ENCODE peak calls at places on chromosome 20, in four cellular contexts. Q, J, F and Z are unnamed samples.

GRCh38 chr20:51399138-51399890 is 143.2 kb downstream of the NFATC2 start:
- DNase-seq in F (no peak), J (no peak), Q (no peak), Z (no peak)

GRCh38 chr20:36333841-36334240 is 27.7 kb downstream of the DLGAP4 start:
- DNase-seq in J (no peak), Q (no peak), F (no peak), Z (no peak)

GRCh38 chr20:34311118-34312023 is 8.2 kb upstream of the AHCY start:
- DNase-seq in J (no peak), F (no peak), Q (no peak), Z (no peak)

GRCh38 chr20:8601542-8601912 is 467.4 kb upstream of the PLCB4 start:
- DNase-seq in F (no peak), Q (no peak), J (no peak), Z (peak; percentile 56)

GRCh38 chr20:3239026-3239866 is at the start of gene SLC4A11:
- DNase-seq in J (peak; percentile 83), F (peak; percentile 54), Q (peak; percentile 33), Z (no peak)

GRCh38 chr20:61519488-61519887 is 267.4 kb downstream of the CDH4 start:
- DNase-seq in Q (no peak), F (no peak), J (no peak), Z (no peak)

GRCh38 chr20:8994045-8994444 is 74.8 kb upstream of the PLCB4 start:
- DNase-seq in Q (no peak), F (no peak), J (no peak), Z (no peak)

GRCh38 chr20:35663516-35663812 is 1.2 kb downstream of the CPNE1 start:
- DNase-seq in J (no peak), F (no peak), Q (peak; percentile 19), Z (no peak)

GRCh38 chr20:24504331-24505285 is 35.2 kb downstream of the SYNDIG1 start:
- DNase-seq in F (no peak), Q (no peak), J (no peak), Z (no peak)

DNA sequence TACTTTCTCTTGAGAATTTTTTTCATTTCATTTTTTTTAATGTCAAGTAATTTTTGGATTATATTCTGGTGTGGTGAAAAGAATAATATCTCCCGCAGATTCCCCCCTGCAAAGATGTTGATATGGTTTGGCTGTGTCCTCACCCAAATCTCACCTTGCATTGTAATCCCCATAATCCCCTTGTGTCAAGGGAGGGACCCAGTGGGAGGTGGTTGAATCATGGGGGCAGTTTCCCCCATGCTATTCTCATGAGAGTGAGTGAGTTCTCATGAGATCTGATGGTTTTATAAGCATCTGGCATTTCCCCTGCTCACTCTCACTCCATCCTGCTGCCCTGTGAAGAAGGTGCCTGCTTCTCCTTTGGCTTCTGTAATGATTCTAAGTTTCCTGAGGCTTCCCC is 58.7 kb upstream of the PMEPA1 start:
- DNase-seq in Q (no peak), J (no peak), F (no peak), Z (no peak)
- TF ChIP-seq ELK1 in Q (no peak), J (no peak), F (no peak), Z (no peak)

GRCh38 chr20:58492795-58493538 is 22.2 kb downstream of the APCDD1L start:
- DNase-seq in Q (no peak), F (no peak), J (no peak), Z (no peak)
- TF ChIP-seq ELK1 in Q (no peak), F (no peak), J (no peak), Z (no peak)

DNA sequence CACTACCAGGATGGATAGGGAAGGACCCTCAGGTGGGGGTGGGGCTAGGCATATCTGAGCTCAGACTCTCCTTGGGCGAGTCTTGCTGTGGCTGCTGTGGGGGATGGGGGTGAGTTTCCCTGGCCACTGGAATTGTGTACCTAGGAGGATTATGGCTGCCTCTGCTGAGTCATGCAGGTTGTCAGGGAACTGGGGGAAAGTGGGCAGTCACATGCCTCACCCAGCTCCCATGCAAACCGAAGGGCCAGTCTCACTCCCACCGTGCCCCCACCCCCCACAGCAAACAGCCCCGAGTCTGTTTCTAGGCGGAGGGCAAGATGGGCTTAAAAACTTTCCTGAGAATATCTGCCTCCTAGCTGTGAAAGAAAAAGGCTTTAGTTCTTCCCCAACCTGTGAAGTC is 210.3 kb upstream of the FERMT1 start:
- DNase-seq in F (no peak), J (no peak), Q (no peak), Z (no peak)
- TF ChIP-seq ELK1 in F (no peak), J (no peak), Q (no peak), Z (no peak)

GRCh38 chr20:50305636-50306477 is 115.2 kb downstream of the CEBPB start:
- DNase-seq in Q (no peak), J (peak; percentile 49), F (no peak), Z (no peak)
- TF ChIP-seq ELK1 in Q (no peak), J (no peak), F (no peak), Z (no peak)